ENCODE peak calls at places on chromosome 15, in five cellular contexts. I, D, H, P and G are unnamed samples.

GRCh38 chr15:99511865-99512632 is 53.7 kb upstream of the MEF2A start:
- DNase-seq in I (no peak), D (no peak), H (no peak), P (no peak), G (no peak)

GRCh38 chr15:55954862-55955605 is 38.4 kb downstream of the NEDD4 start:
- DNase-seq in I (no peak), D (no peak), H (no peak), P (no peak), G (no peak)

GRCh38 chr15:74951006-74951405 is 5.6 kb downstream of the RPP25 start:
- DNase-seq in I (no peak), D (no peak), H (no peak), P (no peak), G (no peak)

GRCh38 chr15:72285927-72286516 is 13.7 kb upstream of the PARP6 start:
- DNase-seq in I (no peak), D (no peak), H (no peak), P (peak; percentile 69), G (no peak)

GRCh38 chr15:59062985-59063384 is 42.0 kb upstream of the CCNB2 start:
- DNase-seq in I (no peak), D (no peak), H (no peak), P (no peak), G (no peak)

GRCh38 chr15:74027688-74028087 is 33.2 kb downstream of the PML start:
- DNase-seq in I (peak; percentile 12), D (no peak), H (no peak), P (no peak), G (no peak)

GRCh38 chr15:50071551-50072258 is 47.3 kb downstream of the ATP8B4 start:
- DNase-seq in I (no peak), D (no peak), H (no peak), P (no peak), G (no peak)

GRCh38 chr15:73344051-73344450 is 24.7 kb downstream of the HCN4 start:
- DNase-seq in I (no peak), D (no peak), H (no peak), P (no peak), G (no peak)

GRCh38 chr15:39367591-39367990 is 213.3 kb upstream of the THBS1 start:
- DNase-seq in I (no peak), D (no peak), H (no peak), P (no peak), G (no peak)

GRCh38 chr15:39934415-39935044 is 615 bp downstream of the EIF2AK4 start:
- DNase-seq in I (no peak), D (no peak), H (no peak), P (no peak), G (no peak)